ENCODE peak calls at places on chromosome X, in four cellular contexts. Z is T-helper 17 cell, W is NCI-H446, Q is breast epithelium. K is an unnamed sample.

GRCh38 chrX:9651737-9652136 is 113.9 kb downstream of the GPR143 start:
- DNase-seq in W (no peak), Z (no peak), Q (no peak), K (no peak)

GRCh38 chrX:39418936-39419659 is 617.8 kb downstream of the MID1IP1 start:
- DNase-seq in Q (no peak), W (peak; percentile 24), Z (no peak), K (no peak)

GRCh38 chrX:10039821-10040793 is 72.9 kb downstream of the CLDN34 start:
- DNase-seq in Q (no peak), W (no peak), Z (no peak), K (no peak)

GRCh38 chrX:11381464-11381863 is 88.3 kb downstream of the AMELX start:
- DNase-seq in Z (no peak), Q (no peak), W (peak; percentile 26), K (peak; percentile 32)

GRCh38 chrX:46754450-46755075 is 4.4 kb downstream of the SLC9A7 start:
- DNase-seq in Z (no peak), W (no peak), Q (no peak), K (no peak)

GRCh38 chrX:119190251-119190651 is 45.8 kb upstream of the PGRMC1 start:
- DNase-seq in Z (no peak), W (no peak), Q (no peak), K (no peak)

GRCh38 chrX:43631841-43632240 is 24.3 kb upstream of the MAOA start:
- DNase-seq in Q (no peak), Z (no peak), W (no peak), K (no peak)

GRCh38 chrX:39450578-39450977 is 647.2 kb downstream of the BCOR start:
- DNase-seq in W (no peak), Z (no peak), Q (no peak), K (no peak)

GRCh38 chrX:12227412-12228041 is 89.3 kb downstream of the FRMPD4 start:
- DNase-seq in W (no peak), Z (no peak), Q (no peak), K (no peak)

GRCh38 chrX:41621236-41621651 is 67.5 kb upstream of the GPR34 start:
- DNase-seq in Z (no peak), Q (no peak), W (no peak), K (no peak)

GRCh38 chrX:46325312-46325877 is 219.8 kb downstream of the ZNF674 start:
- DNase-seq in W (no peak), Z (no peak), Q (peak; percentile 18), K (no peak)

GRCh38 chrX:12052109-12052508 is 86.2 kb upstream of the FRMPD4 start:
- DNase-seq in Q (no peak), Z (no peak), W (no peak), K (no peak)

GRCh38 chrX:19852014-19853005 is 35.1 kb downstream of the SH3KBP1 start:
- DNase-seq in W (peak; percentile 32), Z (no peak), Q (no peak), K (peak; percentile 39)

GRCh38 chrX:46791927-46792825 is 33.3 kb upstream of the SLC9A7 start:
- DNase-seq in W (no peak), Q (peak; percentile 46), Z (no peak), K (no peak)

GRCh38 chrX:54659547-54659946 is 129.5 kb downstream of the GNL3L start:
- DNase-seq in W (no peak), Q (no peak), Z (no peak), K (no peak)

GRCh38 chrX:8988456-8988855 is 45.5 kb downstream of the FAM9B start:
- DNase-seq in Z (no peak), Q (peak; percentile 28), W (no peak), K (no peak)

K was measured in DMS 273 treated with DMSO at 0.1 percent for 48 hours.